ENCODE peak calls at places on chromosomes 7 and 10, in nine cellular contexts. N is Kasumi-1, U is adipocyte, J is activated T-cell treated with anti-CD3 and anti-CD28 coated beads for 24 hours, D is neural progenitor cell, H is endothelial cell, Y is mucosa of descending colon, W is RPMI7951, C is T-helper 9 cell. A is an unnamed sample.
A peak's percentile ranks its signal among the peaks of the same experiment; 100 is the strongest.

GRCh38 chr7:2175514-2175913 is 57.2 kb downstream of the MAD1L1 start:
- DNase-seq in D (no peak), C (no peak), U (peak; percentile 96), H (no peak), W (peak; percentile 100), N (peak; percentile 1), J (no peak), Y (no peak), A (peak; percentile 73)

GRCh38 chr7:130899071-130899451 is 165.1 kb upstream of the KLF14 start:
- DNase-seq in U (no peak), H (no peak), Y (no peak), N (no peak), C (no peak), D (no peak), W (no peak), J (no peak), A (no peak)

GRCh38 chr10:18134509-18134908 is 5.7 kb upstream of the CACNB2 start:
- DNase-seq in N (no peak), D (no peak), H (no peak), J (no peak), Y (no peak), C (no peak), W (no peak), U (no peak), A (no peak)

GRCh38 chr10:29524294-29524693 is 110.5 kb downstream of the SVIL start:
- DNase-seq in U (no peak), J (no peak), D (no peak), H (no peak), N (no peak), C (no peak), W (no peak), Y (no peak), A (no peak)

GRCh38 chr10:17665742-17666141 is 21.8 kb downstream of the STAM start:
- DNase-seq in D (no peak), Y (no peak), N (no peak), J (no peak), U (peak; percentile 96), C (no peak), W (peak; percentile 85), H (no peak), A (no peak)

GRCh38 chr7:130393799-130394411 is 13.6 kb downstream of the CPA1 start:
- DNase-seq in Y (no peak), C (no peak), U (no peak), D (no peak), W (no peak), N (peak; percentile 66), H (peak; percentile 42), J (no peak), A (no peak)

GRCh38 chr10:26780793-26781601 is 79.8 kb downstream of the ABI1 start:
- DNase-seq in W (peak; percentile 98), Y (no peak), H (no peak), C (no peak), U (peak; percentile 85), N (no peak), D (no peak), J (no peak), A (peak; percentile 28)

GRCh38 chr7:151019130-151019447 is 5.2 kb downstream of the ATG9B start:
- DNase-seq in C (no peak), U (no peak), W (no peak), J (no peak), H (no peak), N (no peak), D (peak; percentile 42), Y (no peak), A (no peak)

GRCh38 chr7:4212376-4212775 is 469.7 kb upstream of the FOXK1 start:
- DNase-seq in D (no peak), U (no peak), N (no peak), H (no peak), Y (no peak), C (no peak), W (no peak), J (no peak), A (no peak)

GRCh38 chr10:24726626-24727025 is 2.9 kb upstream of the ARHGAP21 start:
- DNase-seq in J (no peak), H (no peak), W (no peak), Y (no peak), C (no peak), D (no peak), U (no peak), N (no peak), A (no peak)

GRCh38 chr7:36513393-36513792 is 123.7 kb downstream of the ANLN start:
- DNase-seq in N (peak; percentile 16), W (no peak), C (no peak), D (no peak), U (no peak), H (no peak), Y (no peak), J (no peak), A (no peak)

GRCh38 chr7:28055161-28055544 is 125.4 kb downstream of the JAZF1 start:
- DNase-seq in C (no peak), N (no peak), Y (no peak), U (no peak), J (no peak), W (peak; percentile 70), D (no peak), H (no peak), A (no peak)

GRCh38 chr10:93445097-93445960 is 36.8 kb downstream of the MYOF start:
- DNase-seq in J (no peak), C (no peak), H (peak; percentile 87), Y (peak; percentile 94), N (no peak), D (peak; percentile 97), W (peak; percentile 97), U (peak; percentile 98), A (peak; percentile 100)

GRCh38 chr7:96414931-96415292 is 93.0 kb upstream of the SLC25A13 start:
- DNase-seq in J (peak; percentile 6), U (peak; percentile 60), D (peak; percentile 76), W (peak; percentile 50), Y (no peak), C (no peak), N (peak; percentile 77), H (peak; percentile 60), A (peak; percentile 15)

GRCh38 chr7:150370612-150371071 is 2.0 kb downstream of the REPIN1 start:
- DNase-seq in J (no peak), U (peak; percentile 69), Y (no peak), D (peak; percentile 1), C (no peak), W (no peak), N (no peak), H (no peak), A (no peak)

GRCh38 chr10:91137822-91138221 is 82.6 kb upstream of the PCGF5 start:
- DNase-seq in W (no peak), Y (no peak), U (no peak), J (no peak), C (no peak), H (no peak), D (no peak), N (no peak), A (peak; percentile 33)

GRCh38 chr10:123744226-123744536 is 78.0 kb downstream of the GPR26 start:
- DNase-seq in C (no peak), W (no peak), D (no peak), Y (no peak), H (no peak), U (no peak), J (no peak), N (no peak), A (no peak)